ENCODE peak calls at places on chromosome 10, in four cellular contexts. H, Q, V and G are unnamed samples.

GRCh38 chr10:31143331-31143935 is 111.8 kb upstream of the ZNF438 start:
- DNase-seq in V (no peak), H (peak; percentile 49), Q (no peak), G (no peak)

GRCh38 chr10:103145860-103146466 is 47.1 kb downstream of the NT5C2 start:
- DNase-seq in H (peak; percentile 96), Q (peak; percentile 82), V (peak; percentile 58), G (peak; percentile 72)

GRCh38 chr10:22542773-22543172 is 171.6 kb downstream of the PIP4K2A start:
- DNase-seq in H (no peak), V (no peak), Q (no peak), G (no peak)

GRCh38 chr10:102421645-102422585 is 1.3 kb downstream of the FBXL15 start:
- DNase-seq in H (peak; percentile 55), Q (no peak), V (peak; percentile 35), G (no peak)

GRCh38 chr10:24505759-24506158 is 217.9 kb downstream of the ARHGAP21 start:
- DNase-seq in Q (no peak), V (no peak), H (no peak), G (no peak)

GRCh38 chr10:90855126-90855525 is 2.7 kb downstream of the HTR7 start:
- DNase-seq in H (no peak), V (no peak), Q (no peak), G (no peak)

GRCh38 chr10:11636761-11637166 is 25.3 kb upstream of the USP6NL start:
- DNase-seq in Q (no peak), H (no peak), V (no peak), G (no peak)

GRCh38 chr10:76037531-76037930 is 606.1 kb downstream of the LRMDA start:
- DNase-seq in Q (peak; percentile 3), H (peak; percentile 5), V (no peak), G (peak; percentile 18)

GRCh38 chr10:47457826-47458225 is 26.1 kb downstream of the ANXA8 start:
- DNase-seq in H (no peak), V (no peak), Q (no peak), G (no peak)

GRCh38 chr10:3764626-3765375 is 20.2 kb downstream of the KLF6 start:
- DNase-seq in Q (no peak), H (no peak), V (no peak), G (no peak)

GRCh38 chr10:23528419-23528818 is 89.5 kb downstream of the OTUD1 start:
- DNase-seq in V (no peak), H (no peak), Q (no peak), G (no peak)

GRCh38 chr10:117167346-117168134 is 29.5 kb upstream of the VAX1 start:
- DNase-seq in H (no peak), Q (no peak), V (no peak), G (no peak)

GRCh38 chr10:33349273-33349672 is 14.8 kb upstream of the NRP1 start:
- DNase-seq in H (no peak), V (no peak), Q (no peak), G (no peak)

GRCh38 chr10:30758341-30758740 is 128.8 kb upstream of the LYZL2 start:
- DNase-seq in Q (peak; percentile 28), V (peak; percentile 29), H (peak; percentile 22), G (no peak)

GRCh38 chr10:12973149-12973718 is 28.3 kb downstream of the CCDC3 start:
- DNase-seq in Q (no peak), H (no peak), V (no peak), G (no peak)

GRCh38 chr10:104937528-104937927 is 296.4 kb downstream of the SORCS3 start:
- DNase-seq in V (peak; percentile 58), H (peak; percentile 95), Q (peak; percentile 62), G (peak; percentile 48)

GRCh38 chr10:116699049-116699782 is 43.1 kb downstream of the HSPA12A start:
- DNase-seq in H (no peak), V (no peak), Q (no peak), G (no peak)

GRCh38 chr10:72013202-72013945 is 49.2 kb downstream of the CHST3 start:
- DNase-seq in H (no peak), V (no peak), Q (no peak), G (no peak)

GRCh38 chr10:4241724-4242345 is 456.8 kb upstream of the KLF6 start:
- DNase-seq in H (peak; percentile 92), Q (peak; percentile 94), V (peak; percentile 63), G (peak; percentile 78)

GRCh38 chr10:70575874-70576802 is 26.4 kb downstream of the PRF1 start:
- DNase-seq in V (peak; percentile 33), Q (peak; percentile 69), H (peak; percentile 36), G (peak; percentile 45)

GRCh38 chr10:50431791-50432190 is 180.5 kb upstream of the ASAH2 start:
- DNase-seq in Q (no peak), H (peak; percentile 16), V (peak; percentile 31), G (peak; percentile 20)